ENCODE peak calls at places on chromosomes 13 and 19, in eight cellular contexts. A is lower leg skin, E is AG10803, Y is fibroblast of lung, K is right lobe of liver, Z is PC-3, W is neural progenitor cell, L is kidney epithelial cell. O is an unnamed sample.

GRCh38 chr13:90717451-90717936 is 630.0 kb upstream of the MIR17HG start:
- DNase-seq in K (no peak), A (no peak), L (peak), Z (peak), W (peak), Y (peak), E (peak), O (peak)

GRCh38 chr13:36282818-36283432 is 14.7 kb downstream of the CCDC169 start:
- DNase-seq in Y (peak), W (peak), A (no peak), L (peak), E (peak), K (no peak), Z (peak), O (peak)

GRCh38 chr19:45800009-45800553 is 7.4 kb upstream of the DMWD start:
- DNase-seq in L (peak), Y (peak), E (peak), W (no peak), Z (no peak), K (no peak), A (no peak), O (no peak)

GRCh38 chr13:90414691-90415596 is 932.5 kb upstream of the MIR17HG start:
- DNase-seq in L (peak), K (no peak), E (peak), Z (peak), W (no peak), Y (peak), A (no peak), O (peak)

GRCh38 chr19:932647-933552 is 7.1 kb downstream of the ARID3A start:
- DNase-seq in Y (peak), E (peak), L (no peak), A (peak), K (peak), Z (no peak), W (peak), O (peak)

GRCh38 chr13:95226932-95227718 is 74.1 kb downstream of the ABCC4 start:
- DNase-seq in Z (no peak), L (no peak), E (no peak), W (no peak), K (no peak), A (no peak), Y (no peak), O (no peak)

GRCh38 chr13:99314640-99315176 is 7.5 kb upstream of the GPR183 start:
- DNase-seq in Y (no peak), E (no peak), A (no peak), Z (no peak), K (no peak), W (no peak), L (no peak), O (no peak)

GRCh38 chr19:1469936-1470863 is 8.8 kb downstream of the C19orf25 start:
- DNase-seq in E (peak), K (peak), L (no peak), A (no peak), W (peak), Y (no peak), Z (peak), O (no peak)

GRCh38 chr13:32548837-32549236 is 10.2 kb upstream of the N4BP2L2 start:
- DNase-seq in L (no peak), Y (peak), W (no peak), A (no peak), E (peak), Z (no peak), K (no peak), O (no peak)

GRCh38 chr13:33258437-33259193 is 26.9 kb downstream of the STARD13 start:
- DNase-seq in L (no peak), Z (no peak), W (no peak), K (no peak), A (no peak), Y (peak), E (peak), O (no peak)

GRCh38 chr19:57746580-57747471 is at the start of gene ZNF776:
- DNase-seq in Z (peak), A (peak), Y (peak), E (peak), K (peak), L (peak), W (peak), O (peak)

GRCh38 chr13:114032121-114032799 is 58.4 kb upstream of the C13orf46 start:
- DNase-seq in K (no peak), W (no peak), E (peak), Z (no peak), L (no peak), A (no peak), Y (peak), O (no peak)

GRCh38 chr13:73702419-73703071 is 431.7 kb downstream of the KLF12 start:
- DNase-seq in L (no peak), E (no peak), A (no peak), Z (peak), W (no peak), Y (no peak), K (no peak), O (no peak)

GRCh38 chr19:45344621-45345505 is 4.3 kb downstream of the KLC3 start:
- DNase-seq in K (no peak), Z (no peak), E (no peak), A (no peak), L (no peak), W (no peak), Y (no peak), O (no peak)

GRCh38 chr19:971795-972194 is 12.3 kb upstream of the WDR18 start:
- DNase-seq in Y (no peak), W (no peak), Z (no peak), K (no peak), A (no peak), E (no peak), L (no peak), O (no peak)

GRCh38 chr13:70171151-70171550 is 62.9 kb upstream of the KLHL1 start:
- DNase-seq in L (no peak), K (no peak), A (no peak), W (no peak), E (no peak), Z (peak), Y (no peak), O (no peak)

GRCh38 chr19:10797078-10797477 is 38.9 kb downstream of the TMED1 start:
- DNase-seq in E (no peak), Z (no peak), A (no peak), Y (no peak), L (no peak), K (no peak), W (no peak), O (no peak)

GRCh38 chr19:5103812-5104410 is 135.0 kb downstream of the KDM4B start:
- DNase-seq in Y (no peak), K (no peak), L (no peak), Z (no peak), E (no peak), A (no peak), W (no peak), O (no peak)

GRCh38 chr19:14556662-14557188 is 15.1 kb downstream of the NDUFB7 start:
- DNase-seq in L (no peak), K (peak), A (peak), E (peak), Z (peak), W (peak), Y (peak), O (peak)

GRCh38 chr19:5929646-5930045 is 15.6 kb downstream of the CAPS start:
- DNase-seq in A (no peak), Y (no peak), L (no peak), W (no peak), Z (no peak), E (no peak), K (no peak), O (no peak)

GRCh38 chr19:50562329-50562728 is 5.9 kb downstream of the LRRC4B start:
- DNase-seq in W (no peak), Z (no peak), K (no peak), A (no peak), L (no peak), E (no peak), Y (no peak), O (no peak)

GRCh38 chr19:13151605-13152355 is 1.6 kb downstream of the IER2 start:
- DNase-seq in L (no peak), A (peak), K (peak), Z (peak), Y (peak), W (peak), E (peak), O (peak)

GRCh38 chr19:15456871-15457700 is 7.3 kb downstream of the RASAL3 start:
- DNase-seq in K (no peak), E (no peak), Z (peak), A (no peak), L (no peak), W (peak), Y (no peak), O (no peak)

GRCh38 chr13:85771856-85772255 is 27.4 kb downstream of the SLITRK6 start:
- DNase-seq in K (no peak), Z (no peak), Y (no peak), L (no peak), W (no peak), A (no peak), E (no peak), O (no peak)

GRCh38 chr13:19070398-19070735 is 111.3 kb downstream of the TUBA3C start:
- DNase-seq in E (no peak), Z (no peak), W (no peak), Y (no peak), A (no peak), L (no peak), K (no peak), O (no peak)

GRCh38 chr13:53201454-53202225 is 173.0 kb downstream of the OLFM4 start:
- DNase-seq in E (no peak), A (peak), Z (no peak), Y (no peak), L (no peak), W (peak), K (peak), O (no peak)

GRCh38 chr13:75480691-75481175 is 1.2 kb downstream of the TBC1D4 start:
- DNase-seq in Y (peak), W (peak), L (no peak), Z (peak), A (peak), E (peak), K (peak), O (no peak)

GRCh38 chr13:50417597-50417996 is 402.4 kb downstream of the KCNRG start:
- DNase-seq in Y (no peak), W (no peak), A (no peak), E (no peak), Z (no peak), L (no peak), K (no peak), O (no peak)

GRCh38 chr19:42242071-42242511 is 311 bp downstream of the GSK3A start:
- DNase-seq in L (no peak), E (peak), Z (no peak), W (no peak), A (no peak), K (no peak), Y (no peak), O (no peak)

GRCh38 chr13:51380269-51380668 is 40.8 kb downstream of the SERPINE3 start:
- DNase-seq in L (no peak), W (no peak), Z (peak), E (peak), A (no peak), Y (peak), K (no peak), O (peak)

DNA sequence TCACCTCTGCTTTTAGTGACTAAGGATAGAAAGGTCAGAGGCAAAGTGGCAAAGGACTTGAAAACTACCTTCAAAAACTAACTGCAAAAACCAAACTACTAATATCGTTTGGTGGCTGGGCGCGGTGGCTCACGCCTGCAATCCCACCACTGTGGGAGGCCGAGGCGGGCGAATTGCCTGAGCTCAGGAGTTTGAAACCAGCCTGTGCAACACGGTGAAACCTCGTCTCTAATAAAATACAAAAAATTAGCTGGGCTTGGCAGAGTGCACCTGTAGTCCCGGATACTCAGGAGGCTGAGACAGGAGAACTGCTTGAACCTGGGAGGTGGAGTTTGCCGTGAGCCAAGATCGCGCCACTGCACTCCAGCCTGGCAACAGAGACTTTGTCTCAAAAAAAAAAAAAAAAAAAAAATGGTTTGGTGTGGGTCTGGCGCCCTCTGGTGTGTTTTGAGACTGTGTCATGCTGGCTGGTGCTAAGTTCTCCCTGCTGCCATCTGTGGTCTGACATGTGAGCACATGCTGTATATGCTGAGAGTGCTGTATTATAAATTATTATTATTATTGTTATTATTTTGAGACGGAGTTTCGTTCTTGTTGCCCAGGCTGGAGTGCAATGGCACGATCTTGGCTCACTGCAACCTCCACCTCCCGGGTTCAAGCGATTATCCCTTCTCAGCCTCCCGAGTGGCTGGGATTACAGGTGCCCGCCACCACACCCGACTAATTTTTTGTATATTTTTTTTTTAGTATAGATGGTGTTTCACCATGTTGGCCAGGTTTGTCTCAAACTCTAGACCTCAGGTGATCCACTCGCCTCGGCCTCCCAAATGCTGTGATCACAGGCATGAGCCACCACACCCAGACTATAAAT is 36.0 kb upstream of the RNF17 start:
- DNase-seq in Z (peak), W (peak), Y (peak), L (peak), A (peak), E (peak), K (peak), O (peak)
- TF ChIP-seq CTCF in Z (peak), W (peak), Y (peak), L (peak), A (no peak), E (peak), K (peak), O (peak)

GRCh38 chr19:48043675-48044258 is at the start of gene CABP5:
- DNase-seq in A (no peak), W (no peak), Z (no peak), K (no peak), L (no peak), Y (no peak), E (no peak), O (no peak)
- H3K4me3 ChIP-seq in A (no peak), W (no peak), Z (no peak), K (no peak), L (no peak), Y (no peak), E (no peak), O (no peak)

GRCh38 chr13:39600766-39601165 is 2.2 kb downstream of the LHFPL6 start:
- DNase-seq in E (no peak), W (peak), Z (no peak), A (no peak), Y (no peak), K (no peak), L (no peak), O (no peak)
- TF ChIP-seq CTCF in E (peak), W (peak), Z (peak), A (no peak), Y (peak), K (no peak), L (no peak), O (no peak)

DNA sequence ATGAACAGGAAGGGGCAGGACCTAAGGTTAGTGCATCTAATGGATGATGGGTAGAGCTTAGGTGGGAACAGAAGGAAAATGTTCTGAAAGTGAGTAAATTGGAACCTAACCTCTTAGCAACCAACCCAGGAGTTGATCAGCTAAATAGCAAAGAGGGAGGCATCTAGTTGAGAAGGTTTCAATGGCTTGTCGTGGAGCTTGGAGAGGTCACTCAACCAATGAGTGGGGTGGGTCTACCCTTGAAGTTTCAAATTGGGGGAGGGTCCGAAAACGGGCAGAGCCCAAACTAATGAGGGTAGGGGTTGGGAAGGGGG is 5.7 kb upstream of the SHKBP1 start:
- DNase-seq in Y (no peak), Z (no peak), W (no peak), A (no peak), L (no peak), E (no peak), K (no peak), O (no peak)
- H3K4me3 ChIP-seq in Y (no peak), Z (no peak), W (peak), A (no peak), L (no peak), E (no peak), K (no peak), O (no peak)

GRCh38 chr13:83824561-83824960 is 57.7 kb downstream of the SLITRK1 start:
- DNase-seq in A (no peak), Y (no peak), Z (no peak), K (no peak), W (no peak), E (no peak), L (no peak), O (no peak)

GRCh38 chr13:83827338-83827737 is 54.9 kb downstream of the SLITRK1 start:
- DNase-seq in Z (peak), A (no peak), K (no peak), L (no peak), W (no peak), Y (no peak), E (no peak), O (no peak)

GRCh38 chr13:83824120-83824519 is 58.2 kb downstream of the SLITRK1 start:
- DNase-seq in Z (no peak), E (no peak), W (no peak), K (no peak), Y (no peak), A (no peak), L (no peak), O (no peak)

GRCh38 chr13:83829800-83830199 is 52.5 kb downstream of the SLITRK1 start:
- DNase-seq in A (no peak), E (no peak), Y (no peak), L (no peak), K (no peak), Z (no peak), W (no peak), O (peak)

DNA sequence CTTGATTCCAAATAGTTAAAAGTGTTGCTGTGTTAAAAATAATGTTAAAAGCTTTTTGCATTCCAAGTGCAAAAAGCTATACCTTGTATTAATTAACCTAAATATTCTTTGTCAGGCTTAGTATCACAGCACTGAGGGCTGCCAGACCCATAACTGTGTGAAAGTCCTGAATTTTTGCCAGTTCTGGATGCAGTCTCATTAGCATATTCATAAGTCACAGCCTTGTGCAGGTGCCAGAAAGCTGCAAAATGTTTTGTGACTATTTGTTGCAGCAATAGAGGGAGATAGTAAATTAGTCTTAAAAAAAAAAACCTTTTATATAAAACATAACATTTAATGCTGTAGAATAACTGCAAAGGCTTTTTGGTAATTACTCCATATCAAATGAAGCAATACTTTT is 56.6 kb downstream of the SLITRK1 start:
- DNase-seq in E (no peak), Z (no peak), W (no peak), Y (no peak), A (no peak), K (no peak), L (no peak), O (peak)
- TF ChIP-seq CTCF in E (no peak), Z (no peak), W (no peak), Y (no peak), A (no peak), K (no peak), L (no peak), O (no peak)

DNA sequence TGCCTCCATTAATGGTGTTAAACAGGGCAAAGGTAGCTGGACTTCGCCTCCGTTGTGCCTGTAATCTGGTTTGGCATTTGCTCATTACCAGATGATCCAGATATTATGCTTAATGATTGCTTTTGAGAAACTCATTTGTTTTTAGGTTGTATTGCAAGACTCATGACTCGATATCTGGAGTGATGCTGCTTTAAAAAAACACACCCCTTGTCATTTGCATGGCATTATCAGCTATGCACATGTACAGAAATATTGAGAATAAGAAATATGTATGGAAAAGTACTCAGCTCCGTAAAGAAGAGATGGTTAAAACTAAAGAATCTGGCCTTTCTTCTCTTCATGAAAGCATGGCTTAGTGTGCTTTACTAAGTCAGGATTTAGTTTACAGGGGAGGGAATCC is 95.0 kb downstream of the ARHGEF7 start:
- DNase-seq in W (peak), Y (no peak), E (no peak), K (no peak), A (no peak), L (no peak), Z (no peak), O (no peak)
- H3K4me3 ChIP-seq in W (no peak), Y (peak), E (peak), K (no peak), A (no peak), L (no peak), Z (no peak), O (peak)